ENCODE peak calls at places on chromosomes 3 and 15, in five cellular contexts. V, K, H, R and L are unnamed samples.
A peak's percentile ranks its signal among the peaks of the same experiment; 100 is the strongest.

GRCh38 chr15:58232273-58233065 is 94.3 kb downstream of the AQP9 start:
- DNase-seq in K (no peak), V (no peak), H (no peak), R (no peak), L (peak; percentile 35)

GRCh38 chr15:78390242-78390641 is 47.8 kb upstream of the IREB2 start:
- DNase-seq in K (no peak), H (no peak), R (no peak), V (no peak), L (no peak)

GRCh38 chr15:72086010-72086697 is 31.8 kb downstream of the MYO9A start:
- DNase-seq in H (peak; percentile 5), K (no peak), R (no peak), V (no peak), L (no peak)

GRCh38 chr3:110272525-110272924 is 799.1 kb upstream of the NECTIN3 start:
- DNase-seq in R (no peak), H (no peak), K (no peak), V (no peak), L (no peak)

GRCh38 chr15:90869140-90869541 is 753 bp downstream of the FURIN start:
- DNase-seq in K (no peak), R (no peak), V (no peak), H (no peak), L (no peak)

GRCh38 chr3:49005298-49005680 is 1.9 kb upstream of the WDR6 start:
- DNase-seq in V (no peak), K (no peak), H (no peak), R (no peak), L (no peak)

GRCh38 chr3:195260286-195260905 is 10.6 kb downstream of the XXYLT1 start:
- DNase-seq in H (peak; percentile 32), K (no peak), V (peak; percentile 34), R (no peak), L (peak; percentile 58)

GRCh38 chr3:126954141-126954845 is 28.6 kb upstream of the PLXNA1 start:
- DNase-seq in H (no peak), K (no peak), V (peak; percentile 55), R (no peak), L (no peak)

GRCh38 chr15:77430213-77430612 is 9.5 kb downstream of the HMG20A start:
- DNase-seq in K (no peak), V (no peak), H (no peak), R (no peak), L (no peak)

GRCh38 chr3:15174953-15175352 is 31.1 kb upstream of the CAPN7 start:
- DNase-seq in K (no peak), R (no peak), H (peak; percentile 38), V (no peak), L (no peak)

GRCh38 chr15:40085225-40085624 is 23.5 kb downstream of the BMF start:
- DNase-seq in K (peak; percentile 56), H (no peak), V (no peak), R (no peak), L (no peak)

GRCh38 chr3:181713673-181714270 is 2.0 kb downstream of the SOX2 start:
- DNase-seq in R (no peak), V (no peak), K (no peak), H (no peak), L (no peak)

GRCh38 chr3:37255990-37256308 is 81.6 kb upstream of the LRRFIP2 start:
- DNase-seq in K (no peak), H (no peak), V (no peak), R (no peak), L (no peak)

GRCh38 chr3:10366681-10367101 is 45.8 kb upstream of the SEC13 start:
- DNase-seq in V (peak; percentile 99), R (no peak), K (peak; percentile 98), H (no peak), L (peak; percentile 73)

GRCh38 chr3:145739926-145740325 is 421.1 kb downstream of the PLOD2 start:
- DNase-seq in K (peak; percentile 2), R (no peak), V (no peak), H (no peak), L (no peak)

GRCh38 chr15:81011593-81011992 is 10.9 kb downstream of the TLNRD1 start:
- DNase-seq in V (no peak), K (peak; percentile 17), R (no peak), H (no peak), L (no peak)

GRCh38 chr3:58206406-58207011 is 4.3 kb downstream of the DNASE1L3 start:
- DNase-seq in R (no peak), K (peak; percentile 37), V (no peak), H (no peak), L (peak; percentile 56)

GRCh38 chr15:71575474-71576045 is 234.8 kb upstream of the NR2E3 start:
- DNase-seq in K (peak; percentile 19), V (no peak), H (no peak), R (no peak), L (peak; percentile 54)

GRCh38 chr3:31004025-31004678 is 109.7 kb upstream of the GADL1 start:
- DNase-seq in R (no peak), V (peak; percentile 65), H (no peak), K (peak; percentile 82), L (no peak)

GRCh38 chr15:57122080-57122845 is 203.8 kb downstream of the TCF12 start:
- DNase-seq in R (no peak), K (no peak), V (no peak), H (no peak), L (no peak)

GRCh38 chr3:180828723-180829408 is 83.6 kb upstream of the FXR1 start:
- DNase-seq in K (no peak), R (no peak), V (no peak), H (no peak), L (no peak)

GRCh38 chr3:4855676-4856075 is 123.6 kb upstream of the BHLHE40 start:
- DNase-seq in K (no peak), R (no peak), V (no peak), H (no peak), L (no peak)

GRCh38 chr3:8623741-8624140 is 20.9 kb downstream of the SSUH2 start:
- DNase-seq in V (no peak), R (no peak), K (no peak), H (no peak), L (no peak)

GRCh38 chr3:133169669-133170068 is 131.5 kb downstream of the TMEM108 start:
- DNase-seq in V (no peak), H (no peak), K (no peak), R (peak; percentile 83), L (no peak)

GRCh38 chr3:178255315-178255714 is 280.9 kb upstream of the KCNMB2 start:
- DNase-seq in V (peak; percentile 31), R (no peak), H (no peak), K (peak; percentile 67), L (no peak)

GRCh38 chr3:150268426-150269321 is 139.4 kb upstream of the TSC22D2 start:
- DNase-seq in V (no peak), H (no peak), K (peak; percentile 26), R (no peak), L (no peak)

GRCh38 chr15:85031944-85032587 is 50.4 kb downstream of the PDE8A start:
- DNase-seq in H (no peak), R (no peak), K (no peak), V (no peak), L (no peak)

GRCh38 chr3:76264496-76264895 is 479.1 kb upstream of the ZNF717 start:
- DNase-seq in K (no peak), V (no peak), R (no peak), H (no peak), L (no peak)

GRCh38 chr15:70149667-70150404 is 52.1 kb upstream of the TLE3 start:
- DNase-seq in K (peak; percentile 93), H (no peak), V (peak; percentile 76), R (no peak), L (no peak)

GRCh38 chr15:101118615-101119014 is 133.2 kb downstream of the CHSY1 start:
- DNase-seq in V (no peak), H (no peak), K (no peak), R (no peak), L (no peak)